ENCODE peak calls at places on chromosomes 4 and X, in four cellular contexts. One of them, this sample, is unnamed.

GRCh38 chrX:9662148-9662547 is 103.5 kb downstream of the GPR143 start:
- DNase-seq in cardiac fibroblast: peak
- DNase-seq in tibial artery: no peak
- DNase-seq in BE2C: no peak
- DNase-seq in this sample: peak

GRCh38 chrX:586351-586750 is 44.2 kb upstream of the SHOX start:
- DNase-seq in cardiac fibroblast: no peak
- DNase-seq in tibial artery: no peak
- DNase-seq in BE2C: no peak
- DNase-seq in this sample: no peak

GRCh38 chr4:26238782-26239647 is 81.8 kb upstream of the RBPJ start:
- DNase-seq in cardiac fibroblast: peak
- DNase-seq in tibial artery: no peak
- DNase-seq in BE2C: no peak
- DNase-seq in this sample: peak

GRCh38 chrX:16797358-16797757 is 11.1 kb downstream of the TXLNG start:
- DNase-seq in tibial artery: peak
- DNase-seq in BE2C: no peak
- DNase-seq in cardiac fibroblast: peak
- DNase-seq in this sample: no peak

GRCh38 chr4:55157559-55158277 is 32.3 kb upstream of the KDR start:
- DNase-seq in BE2C: no peak
- DNase-seq in cardiac fibroblast: no peak
- DNase-seq in tibial artery: no peak
- DNase-seq in this sample: no peak

GRCh38 chr4:180947421-180947820 is 1295.8 kb upstream of the TENM3 start:
- DNase-seq in cardiac fibroblast: peak
- DNase-seq in BE2C: peak
- DNase-seq in tibial artery: no peak
- DNase-seq in this sample: peak

GRCh38 chr4:1398686-1399507 is 7.3 kb downstream of the NKX1-1 start:
- DNase-seq in BE2C: peak
- DNase-seq in cardiac fibroblast: no peak
- DNase-seq in tibial artery: peak
- DNase-seq in this sample: no peak

GRCh38 chr4:152107736-152108500 is 347.1 kb upstream of the GATB start:
- DNase-seq in cardiac fibroblast: no peak
- DNase-seq in BE2C: no peak
- DNase-seq in tibial artery: no peak
- DNase-seq in this sample: no peak

GRCh38 chr4:149465941-149466340 is 349.7 kb downstream of the IQCM start:
- DNase-seq in cardiac fibroblast: peak
- DNase-seq in tibial artery: no peak
- DNase-seq in BE2C: no peak
- DNase-seq in this sample: peak

GRCh38 chrX:19956923-19957322 is 33.9 kb downstream of the BCLAF3 start:
- DNase-seq in tibial artery: peak
- DNase-seq in BE2C: no peak
- DNase-seq in cardiac fibroblast: peak
- DNase-seq in this sample: no peak

GRCh38 chr4:107801766-107802211 is 22.9 kb upstream of the SGMS2 start:
- DNase-seq in BE2C: no peak
- DNase-seq in tibial artery: no peak
- DNase-seq in cardiac fibroblast: no peak
- DNase-seq in this sample: no peak

GRCh38 chr4:106210021-106210420 is 106.0 kb downstream of the TBCK start:
- DNase-seq in BE2C: no peak
- DNase-seq in cardiac fibroblast: no peak
- DNase-seq in tibial artery: no peak
- DNase-seq in this sample: no peak

GRCh38 chr4:5656415-5656814 is 51.9 kb downstream of the EVC2 start:
- DNase-seq in cardiac fibroblast: peak
- DNase-seq in tibial artery: no peak
- DNase-seq in BE2C: no peak
- DNase-seq in this sample: peak

GRCh38 chr4:39227906-39228305 is 45.6 kb downstream of the WDR19 start:
- DNase-seq in BE2C: no peak
- DNase-seq in tibial artery: no peak
- DNase-seq in cardiac fibroblast: peak
- DNase-seq in this sample: peak

GRCh38 chr4:148845609-148846008 is 403.4 kb upstream of the NR3C2 start:
- DNase-seq in BE2C: no peak
- DNase-seq in tibial artery: no peak
- DNase-seq in cardiac fibroblast: no peak
- DNase-seq in this sample: no peak

GRCh38 chr4:111454961-111455360 is 690.3 kb upstream of the FAM241A start:
- DNase-seq in cardiac fibroblast: no peak
- DNase-seq in tibial artery: no peak
- DNase-seq in BE2C: no peak
- DNase-seq in this sample: peak

GRCh38 chr4:15779336-15779735 is 1.2 kb downstream of the CD38 start:
- DNase-seq in BE2C: peak
- DNase-seq in tibial artery: peak
- DNase-seq in cardiac fibroblast: peak
- DNase-seq in this sample: peak

GRCh38 chr4:27176400-27176799 is 315.8 kb downstream of the STIM2 start:
- DNase-seq in BE2C: peak
- DNase-seq in tibial artery: no peak
- DNase-seq in cardiac fibroblast: peak
- DNase-seq in this sample: peak

GRCh38 chrX:43971966-43972961 is 926 bp downstream of the NDP start:
- DNase-seq in tibial artery: no peak
- DNase-seq in cardiac fibroblast: peak
- DNase-seq in BE2C: no peak
- DNase-seq in this sample: peak

GRCh38 chrX:54811301-54811885 is 3.8 kb downstream of the MAGED2 start:
- DNase-seq in BE2C: no peak
- DNase-seq in tibial artery: no peak
- DNase-seq in cardiac fibroblast: no peak
- DNase-seq in this sample: no peak

GRCh38 chrX:108763559-108763958 is 27.2 kb upstream of the IRS4 start:
- DNase-seq in tibial artery: no peak
- DNase-seq in BE2C: no peak
- DNase-seq in cardiac fibroblast: no peak
- DNase-seq in this sample: no peak

GRCh38 chr4:15317246-15317645 is 110.6 kb upstream of the C1QTNF7 start:
- DNase-seq in BE2C: no peak
- DNase-seq in tibial artery: no peak
- DNase-seq in cardiac fibroblast: no peak
- DNase-seq in this sample: no peak

GRCh38 chr4:186554485-186554884 is 882 bp downstream of the MTNR1A start:
- DNase-seq in BE2C: no peak
- DNase-seq in cardiac fibroblast: peak
- DNase-seq in tibial artery: no peak
- DNase-seq in this sample: peak

GRCh38 chr4:89298160-89298559 is 9.4 kb downstream of the GPRIN3 start:
- DNase-seq in cardiac fibroblast: no peak
- DNase-seq in BE2C: no peak
- DNase-seq in tibial artery: no peak
- DNase-seq in this sample: no peak

GRCh38 chr4:129362685-129363274 is 266.8 kb downstream of the C4orf33 start:
- DNase-seq in tibial artery: peak
- DNase-seq in cardiac fibroblast: peak
- DNase-seq in BE2C: peak
- DNase-seq in this sample: peak

GRCh38 chr4:156939151-156939550 is 32.4 kb downstream of the PDGFC start:
- DNase-seq in tibial artery: no peak
- DNase-seq in cardiac fibroblast: no peak
- DNase-seq in BE2C: no peak
- DNase-seq in this sample: peak

GRCh38 chr4:86034616-86035015 is 325.2 kb downstream of the MAPK10 start:
- DNase-seq in tibial artery: no peak
- DNase-seq in cardiac fibroblast: peak
- DNase-seq in BE2C: no peak
- DNase-seq in this sample: no peak

GRCh38 chrX:9312922-9313867 is 151.7 kb upstream of the TBL1X start:
- DNase-seq in cardiac fibroblast: no peak
- DNase-seq in BE2C: peak
- DNase-seq in tibial artery: peak
- DNase-seq in this sample: no peak

GRCh38 chr4:152776352-152776751 is 3.2 kb downstream of the TIGD4 start:
- DNase-seq in cardiac fibroblast: peak
- DNase-seq in tibial artery: no peak
- DNase-seq in BE2C: no peak
- DNase-seq in this sample: peak

GRCh38 chrX:30930143-30930542 is 41.1 kb upstream of the TAB3 start:
- DNase-seq in cardiac fibroblast: no peak
- DNase-seq in tibial artery: no peak
- DNase-seq in BE2C: no peak
- DNase-seq in this sample: no peak

GRCh38 chrX:7586126-7586525 is 256.8 kb upstream of the VCX start:
- DNase-seq in tibial artery: no peak
- DNase-seq in BE2C: no peak
- DNase-seq in cardiac fibroblast: peak
- DNase-seq in this sample: peak

GRCh38 chr4:27019766-27020165 is 159.1 kb downstream of the STIM2 start:
- DNase-seq in tibial artery: no peak
- DNase-seq in cardiac fibroblast: no peak
- DNase-seq in BE2C: no peak
- DNase-seq in this sample: no peak

GRCh38 chr4:150699599-150699998 is 117.6 kb downstream of the MAB21L2 start:
- DNase-seq in cardiac fibroblast: no peak
- DNase-seq in tibial artery: no peak
- DNase-seq in BE2C: no peak
- DNase-seq in this sample: no peak

GRCh38 chr4:97104006-97104405 is 1039.3 kb downstream of the STPG2 start:
- DNase-seq in BE2C: no peak
- DNase-seq in cardiac fibroblast: no peak
- DNase-seq in tibial artery: no peak
- DNase-seq in this sample: peak

GRCh38 chr4:39044947-39045734 is 12.9 kb upstream of the TMEM156 start:
- DNase-seq in BE2C: peak
- DNase-seq in tibial artery: no peak
- DNase-seq in cardiac fibroblast: peak
- DNase-seq in this sample: peak

DNA sequence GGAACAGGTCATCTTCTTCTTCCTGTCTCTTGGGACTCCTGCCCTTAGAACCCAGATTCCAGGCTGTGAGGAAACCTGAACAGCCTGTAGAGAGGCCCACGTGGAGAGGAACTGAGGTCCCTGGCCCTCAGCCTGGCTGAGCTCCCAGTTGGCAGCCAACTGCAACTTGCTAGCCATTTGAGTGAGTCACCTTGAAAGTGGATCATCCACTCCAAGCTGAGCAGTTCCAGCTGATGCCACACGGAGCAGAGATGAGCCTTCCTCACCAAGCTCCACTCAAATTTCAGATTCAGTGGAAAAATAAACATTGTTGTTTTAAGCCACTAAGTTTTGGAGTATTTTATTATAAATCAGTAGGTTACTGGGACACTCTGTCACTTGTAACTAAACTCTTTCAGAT is 392.5 kb downstream of the BCOR start:
- DNase-seq in BE2C: peak
- DNase-seq in cardiac fibroblast: peak
- DNase-seq in tibial artery: peak
- DNase-seq in this sample: peak
- TF ChIP-seq CTCF in BE2C: peak
- TF ChIP-seq CTCF in cardiac fibroblast: peak
- TF ChIP-seq CTCF in tibial artery: peak
- TF ChIP-seq CTCF in this sample: peak

DNA sequence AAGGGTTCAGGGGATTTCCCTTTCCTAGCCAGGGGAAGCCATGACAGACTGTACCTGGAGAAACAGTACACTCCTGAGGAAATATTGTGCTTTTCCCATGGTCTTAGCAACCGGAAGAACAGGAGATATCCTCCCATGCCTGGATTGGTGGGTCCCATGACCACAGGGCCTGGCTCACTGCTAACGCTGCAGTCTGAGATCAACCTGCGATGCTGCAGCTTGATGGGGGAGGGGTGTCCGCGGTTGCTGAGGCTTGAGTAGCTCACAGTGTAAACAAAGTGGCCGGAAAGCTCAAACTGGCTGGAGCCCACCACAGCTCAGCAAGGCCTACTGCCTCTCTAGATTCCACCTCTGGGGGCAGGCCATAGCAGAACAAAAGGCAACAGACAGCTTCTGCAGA is 819.5 kb downstream of the TECRL start:
- DNase-seq in tibial artery: no peak
- DNase-seq in cardiac fibroblast: no peak
- DNase-seq in BE2C: no peak
- DNase-seq in this sample: no peak
- TF ChIP-seq CTCF in tibial artery: no peak
- TF ChIP-seq CTCF in cardiac fibroblast: no peak
- TF ChIP-seq CTCF in BE2C: no peak
- TF ChIP-seq CTCF in this sample: no peak

DNA sequence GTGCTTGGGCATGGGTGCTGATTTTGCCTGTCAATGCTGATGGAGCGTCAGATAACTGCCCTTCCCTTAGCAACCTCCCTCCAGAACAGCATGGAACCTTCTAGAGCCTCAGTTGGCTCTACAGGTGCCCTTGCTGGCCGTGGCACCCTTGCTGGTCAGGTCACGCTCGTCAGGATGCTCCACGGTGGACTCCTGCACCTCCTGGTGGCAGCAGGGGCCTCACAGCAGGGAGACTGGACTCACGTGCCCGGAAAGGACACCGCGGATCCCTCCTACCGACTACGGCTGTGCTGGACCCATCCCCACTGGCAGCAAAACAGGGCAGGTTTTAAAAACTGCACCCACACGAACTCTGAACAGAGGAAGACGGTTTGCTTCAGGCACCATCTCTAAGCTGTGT is 82.1 kb upstream of the AFAP1 start:
- DNase-seq in BE2C: peak
- DNase-seq in cardiac fibroblast: no peak
- DNase-seq in tibial artery: no peak
- DNase-seq in this sample: no peak
- TF ChIP-seq CTCF in BE2C: peak
- TF ChIP-seq CTCF in cardiac fibroblast: peak
- TF ChIP-seq CTCF in tibial artery: no peak
- TF ChIP-seq CTCF in this sample: peak

DNA sequence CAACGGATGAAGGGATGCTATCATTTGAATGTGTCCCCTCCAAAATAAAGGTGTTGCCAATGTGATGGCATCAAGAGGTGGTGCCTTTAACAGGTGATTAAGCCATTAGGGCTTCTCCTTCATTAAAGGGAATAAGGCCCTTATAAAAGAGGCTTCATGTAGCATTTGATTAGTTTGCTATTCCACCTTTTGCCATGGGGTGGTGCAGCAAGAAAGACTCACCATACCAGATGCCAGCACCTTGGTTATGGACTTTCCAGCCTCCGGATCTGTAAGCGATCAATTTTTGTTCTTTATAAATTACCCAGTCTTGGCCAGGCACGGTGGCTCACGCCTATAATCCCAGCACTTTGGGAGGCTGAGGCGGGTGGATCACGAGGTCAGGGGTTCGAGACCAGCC is 7.9 kb upstream of the SLC25A43 start:
- DNase-seq in cardiac fibroblast: peak
- DNase-seq in tibial artery: no peak
- DNase-seq in BE2C: peak
- DNase-seq in this sample: peak
- TF ChIP-seq CTCF in cardiac fibroblast: peak
- TF ChIP-seq CTCF in tibial artery: no peak
- TF ChIP-seq CTCF in BE2C: no peak
- TF ChIP-seq CTCF in this sample: peak